ENCODE peak calls at places on chromosome 14, in six cellular contexts. One of them, this sample, is unnamed. For H3K36me3, the result is how much of the 10 kb centered on the place peaks cover.

GRCh38 chr14:42224053-42224888 is 617.6 kb downstream of the LRFN5 start:
- DNase-seq in tibial nerve: peak
- DNase-seq in uterus: peak
- DNase-seq in left ventricle myocardium inferior: peak
- DNase-seq in CD8-positive, alpha-beta T cell: no peak
- DNase-seq in gastrocnemius medialis: peak
- DNase-seq in this sample: no peak

GRCh38 chr14:64721391-64721791 is 17.2 kb downstream of the PLEKHG3 start:
- DNase-seq in left ventricle myocardium inferior: no peak
- DNase-seq in CD8-positive, alpha-beta T cell: no peak
- DNase-seq in tibial nerve: peak
- DNase-seq in gastrocnemius medialis: no peak
- DNase-seq in uterus: no peak
- DNase-seq in this sample: no peak

GRCh38 chr14:23005451-23005850 is 4.5 kb downstream of the C14orf93 start:
- DNase-seq in uterus: no peak
- DNase-seq in gastrocnemius medialis: no peak
- DNase-seq in CD8-positive, alpha-beta T cell: no peak
- DNase-seq in left ventricle myocardium inferior: no peak
- DNase-seq in tibial nerve: no peak
- DNase-seq in this sample: no peak

GRCh38 chr14:89399594-89400068 is 17.4 kb downstream of the FOXN3 start:
- DNase-seq in uterus: no peak
- DNase-seq in tibial nerve: no peak
- DNase-seq in CD8-positive, alpha-beta T cell: no peak
- DNase-seq in gastrocnemius medialis: no peak
- DNase-seq in left ventricle myocardium inferior: no peak
- DNase-seq in this sample: no peak

GRCh38 chr14:68157971-68158371 is 338.4 kb downstream of the RAD51B start:
- DNase-seq in CD8-positive, alpha-beta T cell: no peak
- DNase-seq in gastrocnemius medialis: no peak
- DNase-seq in left ventricle myocardium inferior: no peak
- DNase-seq in tibial nerve: no peak
- DNase-seq in uterus: no peak
- DNase-seq in this sample: no peak

GRCh38 chr14:60025586-60025985 is 66.1 kb upstream of the PCNX4 start:
- DNase-seq in left ventricle myocardium inferior: no peak
- DNase-seq in CD8-positive, alpha-beta T cell: no peak
- DNase-seq in gastrocnemius medialis: no peak
- DNase-seq in tibial nerve: no peak
- DNase-seq in uterus: no peak
- DNase-seq in this sample: no peak

GRCh38 chr14:79278286-79278797 is 933.0 kb downstream of the DIO2 start:
- DNase-seq in tibial nerve: no peak
- DNase-seq in uterus: peak
- DNase-seq in gastrocnemius medialis: no peak
- DNase-seq in left ventricle myocardium inferior: no peak
- DNase-seq in CD8-positive, alpha-beta T cell: no peak
- DNase-seq in this sample: no peak

GRCh38 chr14:39467889-39468524 is 35.8 kb upstream of the FBXO33 start:
- DNase-seq in tibial nerve: no peak
- DNase-seq in CD8-positive, alpha-beta T cell: no peak
- DNase-seq in gastrocnemius medialis: no peak
- DNase-seq in left ventricle myocardium inferior: no peak
- DNase-seq in uterus: no peak
- DNase-seq in this sample: no peak

GRCh38 chr14:32986791-32987545 is 48.3 kb downstream of the NPAS3 start:
- DNase-seq in left ventricle myocardium inferior: peak
- DNase-seq in gastrocnemius medialis: no peak
- DNase-seq in tibial nerve: no peak
- DNase-seq in uterus: no peak
- DNase-seq in CD8-positive, alpha-beta T cell: no peak
- DNase-seq in this sample: no peak

GRCh38 chr14:92531151-92531873 is 17.7 kb downstream of the RIN3 start:
- DNase-seq in gastrocnemius medialis: no peak
- DNase-seq in tibial nerve: no peak
- DNase-seq in uterus: no peak
- DNase-seq in left ventricle myocardium inferior: no peak
- DNase-seq in CD8-positive, alpha-beta T cell: peak
- DNase-seq in this sample: peak

GRCh38 chr14:95340201-95340697 is 20.5 kb upstream of the CLMN start:
- DNase-seq in tibial nerve: no peak
- DNase-seq in left ventricle myocardium inferior: no peak
- DNase-seq in uterus: no peak
- DNase-seq in CD8-positive, alpha-beta T cell: no peak
- DNase-seq in gastrocnemius medialis: no peak
- DNase-seq in this sample: no peak

DNA sequence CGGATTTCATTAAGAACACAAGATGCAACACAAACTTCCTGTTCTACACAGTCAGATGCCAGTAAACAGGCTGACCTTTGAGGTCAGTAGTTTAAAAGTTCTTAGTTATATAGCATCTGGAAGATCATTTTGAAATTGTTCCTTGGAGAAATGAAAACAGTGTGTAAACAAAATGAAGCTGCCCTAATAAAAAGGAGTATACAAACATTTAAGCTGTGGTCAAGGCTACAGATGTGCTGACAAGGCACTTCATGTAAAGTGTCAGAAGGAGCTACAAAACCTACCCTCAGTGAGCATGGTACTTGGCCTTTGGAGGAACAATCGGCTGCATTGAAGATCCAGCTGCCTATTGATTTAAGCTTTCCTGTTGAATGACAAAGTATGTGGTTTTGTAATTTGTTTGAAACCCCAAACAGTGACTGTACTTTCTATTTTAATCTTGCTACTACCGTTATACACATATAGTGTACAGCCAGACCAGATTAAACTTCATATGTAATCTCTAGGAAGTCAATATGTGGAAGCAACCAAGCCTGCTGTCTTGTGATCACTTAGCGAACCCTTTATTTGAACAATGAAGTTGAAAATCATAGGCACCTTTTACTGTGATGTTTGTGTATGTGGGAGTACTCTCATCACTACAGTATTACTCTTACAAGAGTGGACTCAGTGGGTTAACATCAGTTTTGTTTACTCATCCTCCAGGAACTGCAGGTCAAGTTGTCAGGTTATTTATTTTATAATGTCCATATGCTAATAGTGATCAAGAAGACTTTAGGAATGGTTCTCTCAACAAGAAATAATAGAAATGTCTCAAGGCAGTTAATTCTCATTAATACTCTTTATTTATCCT is 13.5 kb downstream of the PTGER2 start:
- DNase-seq in tibial nerve: no peak
- DNase-seq in left ventricle myocardium inferior: no peak
- DNase-seq in CD8-positive, alpha-beta T cell: no peak
- DNase-seq in gastrocnemius medialis: no peak
- DNase-seq in uterus: no peak
- DNase-seq in this sample: no peak
- TF ChIP-seq CTCF in tibial nerve: no peak
- TF ChIP-seq CTCF in left ventricle myocardium inferior: no peak
- TF ChIP-seq CTCF in CD8-positive, alpha-beta T cell: no peak
- TF ChIP-seq CTCF in gastrocnemius medialis: no peak
- TF ChIP-seq CTCF in uterus: no peak
- TF ChIP-seq CTCF in this sample: no peak

DNA sequence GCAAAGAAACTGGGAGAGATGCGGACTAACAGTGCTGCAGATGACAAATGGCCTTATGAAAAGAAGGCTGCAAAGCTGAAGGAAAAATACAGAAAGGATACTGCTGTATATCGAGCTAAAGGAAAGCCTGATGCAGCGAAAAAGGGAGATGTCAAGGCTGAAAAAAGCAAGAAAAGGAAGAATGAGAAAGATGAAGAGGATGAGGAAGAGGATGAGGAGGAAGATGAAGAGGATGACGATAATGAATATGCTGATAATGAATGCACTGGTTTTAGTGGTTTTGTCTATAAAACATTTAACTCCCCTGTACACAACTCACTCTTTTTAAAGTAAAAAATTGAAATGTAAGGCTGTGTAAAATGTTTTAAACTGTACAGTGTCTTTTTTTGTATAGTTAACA is 13.2 kb upstream of the ARID4A start:
- DNase-seq in uterus: no peak
- DNase-seq in tibial nerve: no peak
- DNase-seq in CD8-positive, alpha-beta T cell: no peak
- DNase-seq in left ventricle myocardium inferior: no peak
- DNase-seq in gastrocnemius medialis: no peak
- DNase-seq in this sample: no peak
- H3K36me3 ChIP-seq in uterus: under half
- H3K36me3 ChIP-seq in tibial nerve: under half
- H3K36me3 ChIP-seq in CD8-positive, alpha-beta T cell: under half
- H3K36me3 ChIP-seq in left ventricle myocardium inferior: half or more
- H3K36me3 ChIP-seq in gastrocnemius medialis: under half
- H3K36me3 ChIP-seq in this sample: half or more

DNA sequence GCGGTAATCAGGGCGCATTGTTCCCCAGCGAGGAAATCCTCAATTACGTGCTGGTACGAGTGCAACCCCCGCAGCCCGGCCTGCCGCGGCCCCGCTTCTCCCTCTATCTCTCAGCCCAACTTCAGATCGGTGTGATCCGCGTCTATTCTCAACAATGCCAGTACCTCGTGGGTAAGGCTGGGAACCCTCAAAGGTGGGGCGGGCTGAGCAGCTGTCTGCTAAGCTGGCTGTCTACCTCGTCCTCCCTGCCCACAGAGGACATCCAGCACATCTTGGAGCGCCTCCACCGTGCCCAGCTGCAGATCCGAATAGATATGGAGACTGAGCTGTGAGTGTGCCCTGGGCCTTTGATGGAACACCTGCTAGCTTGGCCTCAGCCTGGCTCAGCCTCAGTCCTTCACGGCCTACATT is 996 bp downstream of the REC8 start:
- DNase-seq in CD8-positive, alpha-beta T cell: no peak
- DNase-seq in tibial nerve: no peak
- DNase-seq in uterus: no peak
- DNase-seq in left ventricle myocardium inferior: no peak
- DNase-seq in gastrocnemius medialis: no peak
- DNase-seq in this sample: no peak
- H3K4me3 ChIP-seq in CD8-positive, alpha-beta T cell: peak
- H3K4me3 ChIP-seq in tibial nerve: peak
- H3K4me3 ChIP-seq in uterus: no peak
- H3K4me3 ChIP-seq in left ventricle myocardium inferior: no peak
- H3K4me3 ChIP-seq in gastrocnemius medialis: no peak
- H3K4me3 ChIP-seq in this sample: peak

GRCh38 chr14:102209224-102209966 is 69.7 kb downstream of the WDR20 start:
- DNase-seq in tibial nerve: peak
- DNase-seq in CD8-positive, alpha-beta T cell: no peak
- DNase-seq in left ventricle myocardium inferior: no peak
- DNase-seq in uterus: no peak
- DNase-seq in gastrocnemius medialis: peak
- DNase-seq in this sample: no peak
- TF ChIP-seq CTCF in tibial nerve: no peak
- TF ChIP-seq CTCF in CD8-positive, alpha-beta T cell: no peak
- TF ChIP-seq CTCF in left ventricle myocardium inferior: peak
- TF ChIP-seq CTCF in uterus: no peak
- TF ChIP-seq CTCF in gastrocnemius medialis: peak
- TF ChIP-seq CTCF in this sample: no peak